ENCODE peak calls at places on chromosomes 5 and 9, in four cellular contexts. U, Y, K and J are unnamed samples.

GRCh38 chr5:159003045-159004030 is 96.4 kb downstream of the EBF1 start:
- DNase-seq in K (no peak), Y (peak), U (no peak), J (no peak)

GRCh38 chr5:44372028-44372427 is 17.2 kb downstream of the FGF10 start:
- DNase-seq in U (no peak), K (no peak), Y (no peak), J (no peak)

GRCh38 chr9:96460470-96460869 is 10.5 kb downstream of the HABP4 start:
- DNase-seq in U (no peak), K (no peak), Y (no peak), J (no peak)

GRCh38 chr5:137619191-137619870 is 116.6 kb downstream of the KLHL3 start:
- DNase-seq in K (no peak), U (no peak), Y (peak), J (peak)

GRCh38 chr5:54115768-54116403 is 194.5 kb downstream of the ARL15 start:
- DNase-seq in K (no peak), U (no peak), Y (no peak), J (no peak)

GRCh38 chr9:36306481-36307306 is 48.4 kb upstream of the GNE start:
- DNase-seq in K (no peak), U (no peak), Y (no peak), J (no peak)

GRCh38 chr9:93820667-93821306 is 134.4 kb downstream of the BARX1 start:
- DNase-seq in U (peak), Y (no peak), K (no peak), J (no peak)

GRCh38 chr5:158538506-158539074 is 561.1 kb downstream of the EBF1 start:
- DNase-seq in U (peak), Y (no peak), K (no peak), J (no peak)

GRCh38 chr9:80792721-80793120 is 896.6 kb downstream of the TLE1 start:
- DNase-seq in K (no peak), Y (no peak), U (no peak), J (no peak)

GRCh38 chr5:90709323-90710148 is 150.9 kb downstream of the ADGRV1 start:
- DNase-seq in U (peak), Y (peak), K (peak), J (peak)

GRCh38 chr5:179220716-179221115 is 124.5 kb downstream of the ADAMTS2 start:
- DNase-seq in Y (no peak), K (no peak), U (no peak), J (no peak)

GRCh38 chr9:90504486-90504885 is 138.1 kb downstream of the DIRAS2 start:
- DNase-seq in K (no peak), U (no peak), Y (no peak), J (peak)

GRCh38 chr5:154197801-154198461 is 7.4 kb downstream of the GALNT10 start:
- DNase-seq in U (no peak), Y (peak), K (no peak), J (peak)

GRCh38 chr9:107488400-107489143 is 997 bp downstream of the KLF4 start:
- DNase-seq in Y (peak), U (peak), K (no peak), J (peak)

GRCh38 chr9:20315672-20316071 is 306.6 kb downstream of the MLLT3 start:
- DNase-seq in Y (peak), K (no peak), U (no peak), J (no peak)

GRCh38 chr9:35907732-35908483 is 1.4 kb upstream of the SPAAR start:
- DNase-seq in U (peak), Y (peak), K (peak), J (peak)

GRCh38 chr5:25119654-25120053 is 474.9 kb upstream of the CDH10 start:
- DNase-seq in K (no peak), Y (peak), U (no peak), J (peak)

DNA sequence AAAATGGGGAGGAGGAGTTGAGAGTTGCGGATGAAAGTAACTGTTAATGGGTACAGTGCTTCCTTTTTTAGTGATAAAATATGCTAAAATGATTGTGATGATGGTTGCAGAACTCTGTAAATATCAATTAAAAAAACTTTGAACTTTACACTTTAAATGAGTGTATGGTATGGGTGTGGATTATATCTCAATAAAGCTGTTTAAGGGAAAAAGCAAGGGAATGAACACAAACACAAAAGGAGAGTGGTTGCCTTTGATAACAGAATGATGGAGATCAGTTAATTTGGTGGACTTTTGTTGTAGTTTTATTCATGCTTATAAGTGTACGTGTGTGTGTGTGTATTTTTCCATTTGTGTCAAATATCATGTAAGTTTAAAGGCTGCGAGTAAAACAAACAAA is 186.1 kb downstream of the ZNF608 start:
- DNase-seq in K (no peak), Y (no peak), U (no peak), J (no peak)
- H4K91ac ChIP-seq in K (no peak), Y (no peak), U (no peak), J (no peak)

GRCh38 chr5:131607418-131607817 is 27.6 kb downstream of the RAPGEF6 start:
- DNase-seq in K (no peak), U (no peak), Y (no peak), J (no peak)

GRCh38 chr5:131609774-131610173 is 25.3 kb downstream of the RAPGEF6 start:
- DNase-seq in K (no peak), U (no peak), Y (no peak), J (no peak)

GRCh38 chr5:131607903-131608540 is 27.0 kb downstream of the RAPGEF6 start:
- DNase-seq in U (no peak), Y (no peak), K (no peak), J (peak)

GRCh38 chr5:131610198-131611063 is 24.6 kb downstream of the RAPGEF6 start:
- DNase-seq in K (no peak), Y (peak), U (no peak), J (peak)

GRCh38 chr5:131608597-131608996 is 26.4 kb downstream of the RAPGEF6 start:
- DNase-seq in K (no peak), Y (no peak), U (no peak), J (no peak)
- H2BK5ac ChIP-seq in K (no peak), Y (no peak), U (no peak), J (no peak)

DNA sequence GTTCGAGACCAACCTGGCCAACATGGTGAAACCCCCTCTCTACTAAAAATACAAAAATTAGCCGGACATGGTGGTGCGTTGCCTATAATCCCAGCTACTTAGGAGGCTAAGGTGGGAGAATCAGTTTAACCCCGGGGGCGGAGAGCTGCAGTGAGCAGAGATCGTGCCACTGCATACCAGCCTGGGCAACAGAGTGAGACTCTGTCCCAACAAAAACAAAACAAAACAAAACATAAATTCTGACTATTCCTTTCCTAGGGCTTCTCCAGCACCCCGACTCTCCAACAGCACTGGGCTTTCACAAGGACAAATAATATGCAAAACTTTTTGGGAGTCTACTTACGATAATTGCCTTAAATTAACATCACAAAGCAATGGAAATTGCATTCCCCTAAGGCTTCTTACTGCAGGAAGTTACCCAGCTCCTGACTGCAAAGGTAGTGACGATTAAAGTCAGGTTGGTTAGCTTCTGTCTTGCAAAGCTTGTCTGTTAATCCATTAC is 15.9 kb upstream of the CDKN2AIPNL start:
- DNase-seq in K (no peak), U (peak), Y (no peak), J (no peak)
- H2BK12ac ChIP-seq in K (no peak), U (no peak), Y (no peak), J (no peak)

GRCh38 chr5:115402092-115402491 is 105.6 kb upstream of the CCDC112 start:
- DNase-seq in U (no peak), K (no peak), Y (no peak), J (no peak)
- H4K91ac ChIP-seq in U (no peak), K (no peak), Y (no peak), J (no peak)

GRCh38 chr9:123863164-123863855 is 66.6 kb downstream of the DENND1A start:
- DNase-seq in Y (peak), K (no peak), U (no peak), J (no peak)
- H2BK5ac ChIP-seq in Y (no peak), K (no peak), U (no peak), J (no peak)